ENCODE peak calls at places on chromosome 5, in eight cellular contexts. J, T, G, O, H, B, U and Y are unnamed samples. For H3K27me3 and H3K36me3, the result is how much of the 10 kb centered on the place peaks cover.

GRCh38 chr5:77867194-77867691 is 91.1 kb upstream of the TBCA start:
- DNase-seq in J (peak), T (peak), G (no peak), O (no peak), H (no peak), B (no peak), U (no peak), Y (no peak)

GRCh38 chr5:120655828-120656435 is 191.8 kb downstream of the PRR16 start:
- DNase-seq in J (peak), T (peak), G (no peak), O (no peak), H (peak), B (peak), U (peak), Y (peak)

GRCh38 chr5:119529811-119530210 is 77.5 kb downstream of the HSD17B4 start:
- DNase-seq in J (no peak), T (no peak), G (no peak), O (no peak), H (no peak), B (no peak), U (no peak), Y (no peak)

GRCh38 chr5:110754181-110754580 is 15.4 kb downstream of the SLC25A46 start:
- DNase-seq in J (no peak), T (no peak), G (no peak), O (no peak), H (no peak), B (no peak), U (no peak), Y (no peak)

GRCh38 chr5:107542428-107542827 is 128.3 kb downstream of the EFNA5 start:
- DNase-seq in J (peak), T (peak), G (peak), O (no peak), H (no peak), B (peak), U (peak), Y (peak)

GRCh38 chr5:171415115-171415730 is 4.2 kb upstream of the FGF18 start:
- DNase-seq in J (no peak), T (no peak), G (no peak), O (no peak), H (no peak), B (no peak), U (no peak), Y (no peak)

GRCh38 chr5:58582004-58582403 is 871 bp upstream of the RAB3C start:
- DNase-seq in J (peak), T (no peak), G (peak), O (no peak), H (peak), B (no peak), U (peak), Y (no peak)

GRCh38 chr5:72878854-72879253 is 62.4 kb downstream of the TNPO1 start:
- DNase-seq in J (no peak), T (no peak), G (no peak), O (no peak), H (no peak), B (no peak), U (no peak), Y (no peak)

GRCh38 chr5:173394701-173395100 is 66.5 kb upstream of the STC2 start:
- DNase-seq in J (no peak), T (no peak), G (no peak), O (no peak), H (no peak), B (no peak), U (no peak), Y (no peak)

GRCh38 chr5:77893225-77893860 is 117.2 kb upstream of the TBCA start:
- DNase-seq in J (peak), T (peak), G (no peak), O (no peak), H (no peak), B (no peak), U (no peak), Y (peak)

GRCh38 chr5:1203311-1203967 is 2.0 kb downstream of the SLC6A19 start:
- DNase-seq in J (no peak), T (no peak), G (no peak), O (no peak), H (no peak), B (no peak), U (peak), Y (no peak)

GRCh38 chr5:1468247-1468612 is 23.0 kb upstream of the SLC6A3 start:
- DNase-seq in J (peak), T (no peak), G (no peak), O (no peak), H (no peak), B (no peak), U (no peak), Y (no peak)

GRCh38 chr5:172999351-172999973 is 15.9 kb downstream of the ATP6V0E1 start:
- DNase-seq in J (no peak), T (no peak), G (no peak), O (no peak), H (no peak), B (no peak), U (no peak), Y (no peak)

GRCh38 chr5:105708442-105708841 is 1962.3 kb downstream of the EFNA5 start:
- DNase-seq in J (no peak), T (no peak), G (no peak), O (no peak), H (no peak), B (no peak), U (no peak), Y (no peak)

GRCh38 chr5:174303035-174303434 is 257.5 kb downstream of the NSG2 start:
- DNase-seq in J (no peak), T (no peak), G (no peak), O (no peak), H (no peak), B (no peak), U (no peak), Y (no peak)

GRCh38 chr5:97101189-97101910 is 41.1 kb downstream of the LIX1 start:
- DNase-seq in J (no peak), T (no peak), G (no peak), O (no peak), H (no peak), B (no peak), U (no peak), Y (peak)

GRCh38 chr5:159902444-159903121 is 13.7 kb upstream of the ADRA1B start:
- DNase-seq in J (no peak), T (no peak), G (no peak), O (no peak), H (no peak), B (no peak), U (no peak), Y (peak)

GRCh38 chr5:6466975-6467567 is 18.4 kb downstream of the UBE2QL1 start:
- DNase-seq in J (no peak), T (no peak), G (no peak), O (no peak), H (no peak), B (no peak), U (no peak), Y (no peak)

GRCh38 chr5:74766887-74767578 is at the start of the genes GFM2 and NSA2:
- DNase-seq in J (peak), T (peak), G (peak), O (peak), H (peak), B (peak), U (peak), Y (peak)

GRCh38 chr5:109388407-109388806 is 21.4 kb downstream of the PJA2 start:
- DNase-seq in J (no peak), T (no peak), G (no peak), O (no peak), H (no peak), B (no peak), U (no peak), Y (no peak)

GRCh38 chr5:112735702-112736101 is 2.0 kb upstream of the APC start:
- DNase-seq in J (no peak), T (peak), G (no peak), O (no peak), H (no peak), B (no peak), U (no peak), Y (no peak)

GRCh38 chr5:73125289-73125688 is 4.9 kb downstream of the TMEM171 start:
- DNase-seq in J (no peak), T (no peak), G (no peak), O (no peak), H (no peak), B (no peak), U (no peak), Y (no peak)

GRCh38 chr5:136731241-136731885 is 366.0 kb upstream of the TRPC7 start:
- DNase-seq in J (no peak), T (no peak), G (no peak), O (no peak), H (no peak), B (no peak), U (no peak), Y (no peak)

GRCh38 chr5:77390795-77391194 is 101.3 kb downstream of the WDR41 start:
- DNase-seq in J (no peak), T (no peak), G (no peak), O (no peak), H (no peak), B (no peak), U (no peak), Y (peak)

GRCh38 chr5:25301836-25302235 is 657.1 kb upstream of the CDH10 start:
- DNase-seq in J (no peak), T (no peak), G (no peak), O (no peak), H (no peak), B (no peak), U (no peak), Y (no peak)

GRCh38 chr5:28408186-28408585 is 1369.8 kb upstream of the CDH9 start:
- DNase-seq in J (no peak), T (no peak), G (no peak), O (no peak), H (no peak), B (no peak), U (no peak), Y (peak)

GRCh38 chr5:96408841-96409458 is 24.1 kb downstream of the PCSK1 start:
- DNase-seq in J (no peak), T (no peak), G (no peak), O (no peak), H (no peak), B (no peak), U (no peak), Y (no peak)

GRCh38 chr5:107868994-107869393 is 198.3 kb upstream of the EFNA5 start:
- DNase-seq in J (no peak), T (no peak), G (no peak), O (no peak), H (no peak), B (no peak), U (no peak), Y (no peak)

GRCh38 chr5:9337908-9338307 is 208.0 kb downstream of the SEMA5A start:
- DNase-seq in J (no peak), T (peak), G (no peak), O (no peak), H (no peak), B (no peak), U (no peak), Y (peak)

GRCh38 chr5:129593525-129593924 is 133.4 kb downstream of the ADAMTS19 start:
- DNase-seq in J (no peak), T (no peak), G (no peak), O (no peak), H (no peak), B (no peak), U (no peak), Y (no peak)

GRCh38 chr5:52283221-52283620 is 504.5 kb upstream of the ITGA1 start:
- DNase-seq in J (no peak), T (peak), G (no peak), O (no peak), H (no peak), B (peak), U (peak), Y (no peak)

GRCh38 chr5:59390074-59390659 is 503.4 kb downstream of the PDE4D start:
- DNase-seq in J (peak), T (peak), G (no peak), O (no peak), H (peak), B (no peak), U (no peak), Y (no peak)

GRCh38 chr5:100877277-100877676 is 25.8 kb downstream of the ST8SIA4 start:
- DNase-seq in J (no peak), T (peak), G (no peak), O (no peak), H (no peak), B (no peak), U (no peak), Y (no peak)

GRCh38 chr5:176339304-176339703 is 22.3 kb downstream of the KIAA1191 start:
- DNase-seq in J (no peak), T (no peak), G (no peak), O (no peak), H (no peak), B (no peak), U (no peak), Y (no peak)

GRCh38 chr5:141692919-141693848 is 11.2 kb upstream of the ARAP3 start:
- DNase-seq in J (peak), T (no peak), G (no peak), O (no peak), H (no peak), B (no peak), U (no peak), Y (no peak)

GRCh38 chr5:175867587-175868347 is 3.6 kb upstream of the CPLX2 start:
- DNase-seq in J (peak), T (no peak), G (no peak), O (no peak), H (no peak), B (no peak), U (no peak), Y (no peak)

GRCh38 chr5:79560774-79561524 is 47.0 kb upstream of the HOMER1 start:
- DNase-seq in J (no peak), T (no peak), G (no peak), O (no peak), H (no peak), B (no peak), U (no peak), Y (no peak)

GRCh38 chr5:79552984-79553383 is 39.0 kb upstream of the HOMER1 start:
- DNase-seq in J (peak), T (no peak), G (no peak), O (no peak), H (no peak), B (no peak), U (no peak), Y (no peak)

GRCh38 chr5:79555418-79555817 is 41.5 kb upstream of the HOMER1 start:
- DNase-seq in J (no peak), T (no peak), G (no peak), O (no peak), H (no peak), B (no peak), U (no peak), Y (no peak)
- H3K27ac ChIP-seq in J (no peak), T (no peak), G (no peak), O (no peak), H (no peak), B (no peak), U (no peak), Y (no peak)

GRCh38 chr5:133819977-133820471 is 148.4 kb downstream of the C5orf15 start:
- DNase-seq in J (no peak), T (peak), G (no peak), O (no peak), H (no peak), B (no peak), U (no peak), Y (no peak)
- H3K27me3 ChIP-seq in J (under half), T (under half), G (under half), O (under half), H (under half), B (under half), U (under half), Y (under half)

GRCh38 chr5:133082128-133082527 is 30.3 kb downstream of the HSPA4 start:
- DNase-seq in J (no peak), T (no peak), G (no peak), O (no peak), H (no peak), B (no peak), U (no peak), Y (no peak)

GRCh38 chr5:133081036-133081435 is 29.2 kb downstream of the HSPA4 start:
- DNase-seq in J (no peak), T (no peak), G (no peak), O (no peak), H (no peak), B (no peak), U (no peak), Y (no peak)

GRCh38 chr5:133083901-133084300 is 32.1 kb downstream of the HSPA4 start:
- DNase-seq in J (no peak), T (no peak), G (no peak), O (no peak), H (no peak), B (no peak), U (no peak), Y (no peak)

GRCh38 chr5:133079048-133079447 is 27.2 kb downstream of the HSPA4 start:
- DNase-seq in J (no peak), T (no peak), G (no peak), O (no peak), H (no peak), B (no peak), U (no peak), Y (no peak)

GRCh38 chr5:133081716-133082115 is 29.9 kb downstream of the HSPA4 start:
- DNase-seq in J (no peak), T (no peak), G (no peak), O (no peak), H (no peak), B (no peak), U (no peak), Y (no peak)
- H3K36me3 ChIP-seq in J (under half), T (under half), G (half or more), O (under half), H (under half), B (half or more), U (under half), Y (under half)

DNA sequence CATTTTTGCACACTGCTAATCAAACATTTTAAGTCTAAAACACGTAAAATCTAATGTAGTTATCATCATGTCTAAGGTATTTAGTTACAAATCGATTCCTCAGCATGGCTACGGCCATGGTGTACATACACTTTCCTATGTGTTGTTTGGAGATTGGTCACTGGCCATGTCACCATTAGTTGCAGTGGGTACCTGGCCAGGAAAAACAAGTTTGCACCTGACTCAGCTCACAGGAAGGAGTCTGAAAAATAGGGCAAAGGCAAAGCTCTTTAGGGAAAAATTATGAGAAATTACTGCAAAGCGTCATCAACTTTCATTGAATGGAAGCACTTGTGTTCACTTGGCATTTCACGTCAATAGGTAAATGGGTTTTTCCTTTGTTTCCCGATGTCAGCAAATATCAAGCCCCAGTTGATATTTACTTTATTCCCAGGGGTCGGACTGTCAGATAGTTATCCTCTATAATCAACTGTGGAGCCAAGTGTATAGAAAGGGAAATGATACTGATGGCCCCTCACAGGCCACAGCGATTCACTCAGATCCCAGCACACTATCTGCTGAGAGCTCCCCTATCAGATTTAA is 626.0 kb upstream of the ADAMTS16 start:
- DNase-seq in J (no peak), T (no peak), G (no peak), O (no peak), H (no peak), B (no peak), U (no peak), Y (no peak)
- H3K27ac ChIP-seq in J (no peak), T (no peak), G (no peak), O (no peak), H (no peak), B (no peak), U (no peak), Y (no peak)

GRCh38 chr5:116576043-116576713 is 1.6 kb upstream of the SEMA6A start:
- DNase-seq in J (peak), T (peak), G (peak), O (no peak), H (peak), B (peak), U (peak), Y (no peak)

GRCh38 chr5:116575635-116576042 is 1.0 kb upstream of the SEMA6A start:
- DNase-seq in J (peak), T (peak), G (peak), O (no peak), H (peak), B (no peak), U (no peak), Y (no peak)

GRCh38 chr5:116573279-116573616 is 1.4 kb downstream of the SEMA6A start:
- DNase-seq in J (no peak), T (peak), G (peak), O (no peak), H (peak), B (peak), U (peak), Y (no peak)

GRCh38 chr5:116573617-116574431 is 799 bp downstream of the SEMA6A start:
- DNase-seq in J (no peak), T (peak), G (peak), O (no peak), H (peak), B (no peak), U (peak), Y (no peak)

GRCh38 chr5:116574682-116575634 is at the start of gene SEMA6A:
- DNase-seq in J (peak), T (peak), G (peak), O (no peak), H (peak), B (peak), U (peak), Y (peak)
- H3K27me3 ChIP-seq in J (under half), T (under half), G (under half), O (under half), H (under half), B (under half), U (under half), Y (under half)

GRCh38 chr5:126829098-126829497 is 52.2 kb downstream of the LMNB1 start:
- DNase-seq in J (no peak), T (no peak), G (no peak), O (no peak), H (no peak), B (no peak), U (no peak), Y (no peak)
- H3K36me3 ChIP-seq in J (half or more), T (under half), G (under half), O (under half), H (under half), B (half or more), U (under half), Y (under half)

GRCh38 chr5:161155451-161155850 is 303.4 kb upstream of the ATP10B start:
- DNase-seq in J (no peak), T (no peak), G (no peak), O (no peak), H (no peak), B (no peak), U (no peak), Y (no peak)

GRCh38 chr5:161150589-161150988 is 298.6 kb upstream of the ATP10B start:
- DNase-seq in J (no peak), T (no peak), G (no peak), O (no peak), H (no peak), B (no peak), U (no peak), Y (no peak)

GRCh38 chr5:161149078-161149477 is 297.1 kb upstream of the ATP10B start:
- DNase-seq in J (no peak), T (no peak), G (no peak), O (no peak), H (no peak), B (no peak), U (no peak), Y (no peak)

DNA sequence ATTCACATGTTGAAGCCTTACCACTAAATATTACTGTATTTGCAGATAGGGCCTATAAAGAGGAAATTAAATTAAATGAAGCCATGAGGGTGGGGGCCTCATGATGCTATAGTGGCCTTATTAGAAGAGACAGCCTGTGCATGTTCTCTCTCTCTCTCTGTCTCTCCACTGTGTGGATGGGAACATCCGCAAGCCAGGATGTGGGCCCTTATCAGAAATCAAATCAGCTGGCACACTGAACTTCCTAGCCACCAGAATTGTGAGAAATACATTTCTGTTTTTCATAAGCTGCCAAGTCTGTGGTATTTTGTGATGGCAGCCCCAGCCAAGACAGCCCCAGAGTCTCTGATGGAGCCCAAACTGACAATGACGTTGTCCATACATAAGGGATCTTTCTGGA is 300.4 kb upstream of the ATP10B start:
- DNase-seq in J (no peak), T (no peak), G (no peak), O (no peak), H (no peak), B (no peak), U (no peak), Y (no peak)
- H3K27ac ChIP-seq in J (no peak), T (no peak), G (no peak), O (no peak), H (no peak), B (no peak), U (no peak), Y (no peak)

DNA sequence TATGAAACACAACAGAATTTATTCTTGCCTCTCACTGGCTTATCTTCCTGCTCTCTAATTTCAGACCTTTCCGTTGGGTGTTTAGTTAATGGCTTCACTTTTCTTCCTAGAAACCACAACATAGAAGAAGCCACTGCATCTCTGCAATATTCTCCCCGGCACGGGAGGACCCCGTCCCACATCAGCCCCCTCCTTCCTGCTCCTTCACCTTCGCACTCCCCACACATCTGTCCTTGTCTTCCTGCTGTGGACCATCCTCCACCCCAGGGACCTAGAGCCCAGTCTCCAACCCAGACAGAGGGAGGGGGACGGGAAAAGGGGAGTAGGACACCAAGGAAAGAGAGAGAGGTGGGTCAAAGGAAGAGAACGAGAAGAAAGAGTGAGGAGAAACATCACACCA is 1.4 kb downstream of the OR2V1 start:
- DNase-seq in J (no peak), T (no peak), G (no peak), O (no peak), H (no peak), B (no peak), U (no peak), Y (no peak)
- H3K27me3 ChIP-seq in J (half or more), T (under half), G (under half), O (under half), H (under half), B (under half), U (under half), Y (under half)